ENCODE peak calls at places on chromosomes 7 and 10, in four cellular contexts. T is SW 1271, B is colonic mucosa, Y is mucosa of gallbladder. R is an unnamed sample.

GRCh38 chr10:32793033-32793432 is 165.0 kb downstream of the ITGB1 start:
- DNase-seq in T (no peak), B (no peak), Y (no peak), R (no peak)

GRCh38 chr10:130002606-130003005 is 38.5 kb upstream of the EBF3 start:
- DNase-seq in T (no peak), B (no peak), Y (no peak), R (no peak)

GRCh38 chr7:151135866-151136514 is 31.5 kb downstream of the GBX1 start:
- DNase-seq in T (no peak), B (no peak), Y (no peak), R (no peak)

GRCh38 chr7:79455173-79455790 is 1.8 kb upstream of the MAGI2 start:
- DNase-seq in T (no peak), B (no peak), Y (no peak), R (no peak)

GRCh38 chr7:117048114-117048853 is 95.0 kb downstream of the ST7 start:
- DNase-seq in T (no peak), B (no peak), Y (no peak), R (no peak)

GRCh38 chr10:99730026-99730425 is 1.9 kb downstream of the COX15 start:
- DNase-seq in T (no peak), B (no peak), Y (no peak), R (no peak)

GRCh38 chr7:2156756-2157472 is 75.8 kb downstream of the MAD1L1 start:
- DNase-seq in T (no peak), B (no peak), Y (no peak), R (no peak)

GRCh38 chr10:103265712-103266329 is 11.1 kb upstream of the INA start:
- DNase-seq in T (no peak), B (peak), Y (peak), R (peak)

GRCh38 chr7:16644624-16644986 is 949 bp downstream of the ANKMY2 start:
- DNase-seq in T (peak), B (no peak), Y (peak), R (peak)

GRCh38 chr7:12067156-12067831 is 143.8 kb upstream of the TMEM106B start:
- DNase-seq in T (peak), B (peak), Y (peak), R (peak)

GRCh38 chr7:5507026-5507425 is 83.4 kb upstream of the TNRC18 start:
- DNase-seq in T (no peak), B (no peak), Y (no peak), R (no peak)

GRCh38 chr10:12484945-12485805 is 135.8 kb downstream of the CAMK1D start:
- DNase-seq in T (no peak), B (peak), Y (no peak), R (no peak)

GRCh38 chr7:32518534-32519140 is 23.3 kb downstream of the AVL9 start:
- DNase-seq in T (no peak), B (no peak), Y (no peak), R (no peak)

GRCh38 chr10:108392286-108392685 is 1227.8 kb upstream of the SORCS1 start:
- DNase-seq in T (no peak), B (no peak), Y (no peak), R (no peak)

GRCh38 chr7:30642789-30643188 is 39.5 kb downstream of the CRHR2 start:
- DNase-seq in T (no peak), B (no peak), Y (peak), R (no peak)

GRCh38 chr7:47415289-47416212 is 166.4 kb downstream of the TNS3 start:
- DNase-seq in T (no peak), B (no peak), Y (no peak), R (no peak)

GRCh38 chr10:70890917-70891431 is 2.6 kb upstream of the PCBD1 start:
- DNase-seq in T (no peak), B (peak), Y (peak), R (no peak)

R was measured in prostate gland.